ENCODE peak calls at places on chromosomes 3 and 15, in nine cellular contexts. T, B, F, H, O, U, C, N and Y are unnamed samples.
A peak's percentile ranks its signal among the peaks of the same experiment; 100 is the strongest.

GRCh38 chr3:100407977-100408532 is 6.7 kb downstream of the LNP1 start:
- DNase-seq in C (no peak), B (no peak), O (no peak), H (no peak), U (no peak), T (no peak), N (no peak), F (no peak), Y (no peak)

GRCh38 chr3:103385991-103386390 is 951.2 kb downstream of the ZPLD1 start:
- DNase-seq in U (no peak), C (no peak), B (no peak), F (no peak), O (no peak), H (no peak), N (no peak), T (no peak), Y (no peak)

GRCh38 chr15:63187589-63188226 is 1.7 kb upstream of the RAB8B start:
- DNase-seq in N (no peak), B (no peak), H (no peak), U (peak; percentile 52), O (no peak), T (no peak), F (no peak), C (no peak), Y (no peak)

GRCh38 chr3:13042932-13043275 is 30.3 kb downstream of the IQSEC1 start:
- DNase-seq in C (no peak), O (no peak), H (no peak), F (no peak), U (no peak), T (no peak), B (no peak), N (no peak), Y (no peak)

GRCh38 chr15:92109485-92109884 is 256.0 kb downstream of the SLCO3A1 start:
- DNase-seq in H (no peak), C (no peak), F (no peak), O (no peak), B (no peak), U (no peak), T (no peak), N (no peak), Y (peak; percentile 32)

GRCh38 chr3:111465081-111465670 is 76.8 kb upstream of the CD96 start:
- DNase-seq in B (no peak), F (no peak), U (no peak), H (no peak), O (no peak), T (no peak), C (no peak), N (no peak), Y (no peak)

GRCh38 chr3:52134761-52135160 is 19.5 kb downstream of the POC1A start:
- DNase-seq in H (no peak), U (no peak), B (no peak), N (no peak), F (no peak), O (no peak), C (no peak), T (no peak), Y (no peak)

GRCh38 chr3:114809668-114810413 is 337.2 kb downstream of the ZBTB20 start:
- DNase-seq in C (no peak), T (no peak), O (no peak), N (no peak), H (no peak), B (no peak), U (peak; percentile 8), F (no peak), Y (no peak)

GRCh38 chr3:186946756-186947375 is 16.5 kb downstream of the ST6GAL1 start:
- DNase-seq in F (no peak), C (no peak), U (no peak), H (no peak), B (no peak), T (no peak), N (no peak), O (no peak), Y (no peak)

GRCh38 chr3:22485943-22486342 is 717.2 kb upstream of the UBE2E2 start:
- DNase-seq in O (no peak), C (no peak), U (no peak), H (no peak), T (no peak), B (no peak), N (no peak), F (no peak), Y (no peak)

GRCh38 chr3:182636646-182637045 is 156.7 kb upstream of the ATP11B start:
- DNase-seq in O (no peak), N (no peak), C (no peak), U (no peak), F (no peak), T (no peak), B (no peak), H (no peak), Y (no peak)

GRCh38 chr3:126613481-126614187 is 41.3 kb downstream of the TXNRD3 start:
- DNase-seq in F (no peak), T (no peak), U (no peak), H (no peak), B (no peak), C (no peak), O (no peak), N (no peak), Y (no peak)

GRCh38 chr3:107598926-107599754 is 76.4 kb downstream of the BBX start:
- DNase-seq in N (peak; percentile 28), F (peak; percentile 33), T (no peak), H (no peak), U (peak; percentile 65), C (no peak), B (peak; percentile 53), O (peak; percentile 62), Y (peak; percentile 70)

GRCh38 chr3:15040844-15041243 is 24.3 kb downstream of the MRPS25 start:
- DNase-seq in B (no peak), U (no peak), O (no peak), F (no peak), N (no peak), C (no peak), H (no peak), T (no peak), Y (no peak)

GRCh38 chr3:104629038-104629437 is 737.7 kb upstream of the ALCAM start:
- DNase-seq in T (no peak), O (no peak), U (no peak), F (no peak), H (no peak), B (no peak), C (no peak), N (no peak), Y (no peak)

GRCh38 chr15:61327019-61327631 is 98.0 kb upstream of the RORA start:
- DNase-seq in F (no peak), U (no peak), C (no peak), N (peak; percentile 42), B (no peak), H (no peak), T (no peak), O (no peak), Y (no peak)

DNA sequence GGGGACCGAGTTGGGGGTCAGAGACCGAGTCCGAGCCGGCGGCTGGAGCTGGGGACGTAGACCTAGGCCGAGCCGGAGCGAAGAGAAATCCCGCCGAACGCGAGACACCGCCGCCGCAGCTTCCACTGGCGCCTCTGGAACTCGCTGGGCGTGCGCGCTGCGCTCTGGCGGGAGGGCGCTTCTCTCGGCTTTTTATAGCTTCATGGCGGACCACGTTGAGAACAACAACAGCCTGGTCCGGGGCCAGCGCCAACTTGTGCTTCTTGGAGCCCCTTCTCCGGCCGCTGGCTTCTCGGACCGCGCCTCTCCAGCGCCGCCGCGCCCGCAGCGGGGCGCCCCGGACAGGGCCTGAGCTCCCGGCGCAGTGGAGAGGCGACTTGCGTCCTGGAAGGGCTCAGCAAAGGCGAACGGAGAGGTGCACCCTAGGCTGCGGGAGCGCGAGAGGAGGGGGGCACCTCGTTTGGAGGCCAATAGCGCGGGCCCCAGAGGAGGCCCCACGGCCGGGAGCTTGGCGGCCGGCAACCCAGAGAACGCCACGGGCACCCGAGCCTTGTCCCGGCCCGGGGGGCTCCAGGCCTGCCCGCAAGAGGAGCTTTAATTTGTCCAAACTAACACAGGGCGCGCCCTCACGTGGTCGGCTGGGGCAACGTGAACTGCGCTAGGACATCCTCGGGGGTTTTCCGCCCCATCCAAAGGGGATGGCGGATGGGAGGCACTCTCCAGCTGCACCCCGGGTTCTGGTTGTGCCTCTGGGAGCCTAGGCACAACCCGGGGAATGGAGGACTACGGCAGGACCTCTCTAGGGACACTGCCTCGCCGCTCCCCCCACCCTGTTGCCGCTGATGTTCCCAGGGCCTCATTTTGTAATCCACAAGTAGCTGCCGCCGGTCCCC is 37.7 kb downstream of the HMCES start:
- DNase-seq in N (peak; percentile 94), H (peak; percentile 93), T (peak; percentile 86), F (peak; percentile 78), O (peak; percentile 89), U (peak; percentile 68), B (peak; percentile 76), C (peak; percentile 94), Y (peak; percentile 93)
- TF ChIP-seq EP300 in N (peak; percentile 100), H (no peak), T (no peak), F (no peak), O (no peak), U (no peak), B (peak; percentile 91), C (no peak), Y (no peak)

GRCh38 chr15:53869044-53869805 is 109.0 kb upstream of the UNC13C start:
- DNase-seq in H (no peak), O (no peak), B (no peak), U (no peak), F (peak; percentile 16), T (no peak), C (no peak), N (no peak), Y (no peak)
- TF ChIP-seq CTCF in H (no peak), O (no peak), B (no peak), U (no peak), F (no peak), T (no peak), C (no peak), N (no peak), Y (no peak)

GRCh38 chr3:195911041-195911945 is 2.9 kb upstream of the TNK2 start:
- DNase-seq in O (no peak), B (no peak), N (no peak), U (no peak), C (peak; percentile 51), F (no peak), H (no peak), T (no peak), Y (peak; percentile 26)
- H3K4me1 ChIP-seq in O (peaks cover 44% of the 10 kb centered on the region), B (peaks cover 28% of the 10 kb centered on the region), N (peaks cover 51% of the 10 kb centered on the region), U (peaks cover 60% of the 10 kb centered on the region), C (peaks cover 87% of the 10 kb centered on the region), F (peaks cover 36% of the 10 kb centered on the region), H (peaks cover 11% of the 10 kb centered on the region), T (peaks cover 47% of the 10 kb centered on the region), Y (no peaks in the 10 kb centered on the region)

GRCh38 chr3:124203292-124203691 is 211.4 kb upstream of the ROPN1 start:
- DNase-seq in T (no peak), N (no peak), U (no peak), O (no peak), B (no peak), H (no peak), F (no peak), C (no peak), Y (no peak)

GRCh38 chr3:124202754-124203153 is 210.8 kb upstream of the ROPN1 start:
- DNase-seq in H (peak; percentile 48), C (no peak), O (peak; percentile 11), U (no peak), T (no peak), N (no peak), B (no peak), F (no peak), Y (peak; percentile 82)

GRCh38 chr3:124206225-124206624 is 214.3 kb upstream of the ROPN1 start:
- DNase-seq in H (no peak), U (no peak), O (no peak), F (no peak), T (no peak), N (no peak), C (no peak), B (no peak), Y (no peak)

GRCh38 chr3:124201786-124202185 is 209.9 kb upstream of the ROPN1 start:
- DNase-seq in B (peak; percentile 27), N (no peak), C (no peak), F (no peak), O (peak; percentile 10), T (no peak), H (no peak), U (no peak), Y (peak; percentile 70)

GRCh38 chr3:124200336-124200901 is 208.5 kb upstream of the ROPN1 start:
- DNase-seq in O (no peak), U (no peak), H (no peak), F (no peak), N (no peak), C (no peak), T (no peak), B (no peak), Y (no peak)
- TF ChIP-seq EP300 in O (no peak), U (no peak), H (no peak), F (no peak), N (no peak), C (no peak), T (no peak), B (no peak), Y (no peak)